ENCODE peak calls at places on chromosome X, in seven cellular contexts. F is HEK293T; Q is anterior cingulate cortex; D is choroid plexus epithelial cell; I is activated T-cell treated with anti-CD3 and anti-CD28 coated beads, Interleukin-2, amount 50 U/mL, for 48 hours; M is right cardiac atrium; Z is GM23248. N is an unnamed sample.
A peak's percentile ranks its signal among the peaks of the same experiment; 100 is the strongest.

GRCh38 chrX:46376246-46376885 is 168.9 kb downstream of the ZNF674 start:
- DNase-seq in F (peak; percentile 22), Q (peak; percentile 2), D (peak; percentile 75), I (peak; percentile 16), M (no peak), Z (peak; percentile 75), N (peak; percentile 17)

GRCh38 chrX:110087485-110088356 is 84.8 kb downstream of the TMEM164 start:
- DNase-seq in F (no peak), Q (no peak), D (peak; percentile 89), I (no peak), M (no peak), Z (peak; percentile 90), N (no peak)

GRCh38 chrX:48083706-48084105 is 12.3 kb upstream of the ZNF630 start:
- DNase-seq in F (no peak), Q (no peak), D (no peak), I (no peak), M (no peak), Z (no peak), N (no peak)

GRCh38 chrX:38891641-38892413 is 90.6 kb downstream of the MID1IP1 start:
- DNase-seq in F (no peak), Q (no peak), D (no peak), I (peak; percentile 18), M (no peak), Z (peak; percentile 29), N (no peak)

GRCh38 chrX:95885074-95885473 is 799.6 kb upstream of the DIAPH2 start:
- DNase-seq in F (no peak), Q (no peak), D (peak; percentile 55), I (no peak), M (no peak), Z (no peak), N (no peak)

GRCh38 chrX:3384330-3384729 is 37.9 kb upstream of the MXRA5 start:
- DNase-seq in F (no peak), Q (no peak), D (peak; percentile 2), I (no peak), M (no peak), Z (peak; percentile 10), N (no peak)

GRCh38 chrX:69021561-69021960 is 143.7 kb downstream of the PJA1 start:
- DNase-seq in F (peak; percentile 3), Q (no peak), D (no peak), I (no peak), M (no peak), Z (no peak), N (no peak)

GRCh38 chrX:16786791-16787735 is 797 bp downstream of the TXLNG start:
- DNase-seq in F (peak; percentile 25), Q (peak; percentile 46), D (no peak), I (peak; percentile 63), M (peak; percentile 78), Z (peak; percentile 53), N (no peak)

GRCh38 chrX:41688835-41689234 is at the start of gene GPR34:
- DNase-seq in F (no peak), Q (no peak), D (no peak), I (no peak), M (no peak), Z (no peak), N (no peak)

GRCh38 chrX:150366951-150367545 is 3.9 kb downstream of the MAMLD1 start:
- DNase-seq in F (no peak), Q (no peak), D (peak; percentile 40), I (no peak), M (no peak), Z (peak; percentile 74), N (no peak)

GRCh38 chrX:2587146-2587545 is 86.4 kb upstream of the DHRSX start:
- DNase-seq in F (no peak), Q (no peak), D (no peak), I (no peak), M (no peak), Z (no peak), N (no peak)

GRCh38 chrX:24426921-24427746 is 38.0 kb upstream of the PDK3 start:
- DNase-seq in F (no peak), Q (no peak), D (no peak), I (no peak), M (no peak), Z (no peak), N (no peak)

GRCh38 chrX:46967547-46967946 is 55.3 kb downstream of the JADE3 start:
- DNase-seq in F (no peak), Q (no peak), D (no peak), I (peak; percentile 26), M (no peak), Z (peak; percentile 4), N (no peak)

GRCh38 chrX:137025930-137026329 is 7.9 kb downstream of the GPR101 start:
- DNase-seq in F (no peak), Q (no peak), D (no peak), I (no peak), M (no peak), Z (no peak), N (no peak)

GRCh38 chrX:72123471-72124185 is 8.1 kb downstream of the RTL5 start:
- DNase-seq in F (peak; percentile 44), Q (no peak), D (peak; percentile 71), I (no peak), M (peak; percentile 82), Z (peak; percentile 22), N (no peak)

GRCh38 chrX:9257718-9258117 is 207.1 kb upstream of the TBL1X start:
- DNase-seq in F (no peak), Q (no peak), D (no peak), I (no peak), M (no peak), Z (no peak), N (no peak)

GRCh38 chrX:15853586-15854079 is 980 bp downstream of the AP1S2 start:
- DNase-seq in F (no peak), Q (no peak), D (no peak), I (no peak), M (no peak), Z (peak; percentile 33), N (no peak)

GRCh38 chrX:107398115-107398514 is 51.3 kb upstream of the FRMPD3 start:
- DNase-seq in F (no peak), Q (no peak), D (no peak), I (no peak), M (peak; percentile 53), Z (no peak), N (no peak)

GRCh38 chrX:139932077-139932900 is 564 bp downstream of the ATP11C start:
- DNase-seq in F (peak; percentile 53), Q (peak; percentile 21), D (peak; percentile 34), I (no peak), M (peak; percentile 81), Z (peak; percentile 72), N (no peak)

GRCh38 chrX:136767104-136767941 is 13.4 kb downstream of the ARHGEF6 start:
- DNase-seq in F (peak; percentile 80), Q (peak; percentile 46), D (peak; percentile 50), I (peak; percentile 64), M (peak; percentile 87), Z (peak; percentile 75), N (peak; percentile 30)